ENCODE peak calls at places on chromosomes 12 and 14, in five cellular contexts. M is activated T-cell treated with anti-CD3 and anti-CD28 coated beads for 1 hour; U is choroid plexus epithelial cell; V is Peyer's patch; K is stimulated activated CD4-positive, alpha-beta T cell treated with anti-CD3 and anti-CD28 coated beads, Interleukin-12 subunit alpha, Interleukin-12 subunit beta, amount 100 ng/mL, for 4 hours. Z is an unnamed sample.

GRCh38 chr12:5789469-5789968 is 155.5 kb downstream of the ANO2 start:
- DNase-seq in M (no peak), U (no peak), V (no peak), K (no peak), Z (no peak)

GRCh38 chr12:73514672-73515071 is 1023.0 kb upstream of the ATXN7L3B start:
- DNase-seq in M (no peak), U (no peak), V (no peak), K (no peak), Z (peak)

GRCh38 chr12:66235626-66236281 is 46.7 kb downstream of the IRAK3 start:
- DNase-seq in M (no peak), U (peak), V (no peak), K (no peak), Z (no peak)

GRCh38 chr14:65361920-65362319 is 50.6 kb upstream of the FUT8 start:
- DNase-seq in M (no peak), U (peak), V (no peak), K (no peak), Z (no peak)

GRCh38 chr14:104686624-104687517 is 2.5 kb upstream of the INF2 start:
- DNase-seq in M (no peak), U (no peak), V (peak), K (no peak), Z (no peak)

GRCh38 chr12:29389295-29389919 is 8.4 kb upstream of the ERGIC2 start:
- DNase-seq in M (no peak), U (no peak), V (no peak), K (no peak), Z (no peak)

GRCh38 chr14:23009483-23009938 is 432 bp downstream of the C14orf93 start:
- DNase-seq in M (no peak), U (no peak), V (no peak), K (no peak), Z (no peak)

GRCh38 chr12:49964849-49965624 is 3.4 kb downstream of the AQP5 start:
- DNase-seq in M (no peak), U (no peak), V (no peak), K (no peak), Z (no peak)

GRCh38 chr12:64039285-64039871 is 182.7 kb downstream of the KICS2 start:
- DNase-seq in M (no peak), U (peak), V (no peak), K (no peak), Z (no peak)

GRCh38 chr14:93014038-93015023 is 91.4 kb downstream of the CHGA start:
- DNase-seq in M (no peak), U (no peak), V (no peak), K (no peak), Z (no peak)

GRCh38 chr12:48183876-48184548 is 568 bp downstream of the CCDC184 start:
- DNase-seq in M (no peak), U (no peak), V (no peak), K (no peak), Z (peak)

GRCh38 chr14:64828096-64828495 is 51.6 kb downstream of the SPTB start:
- DNase-seq in M (no peak), U (no peak), V (no peak), K (no peak), Z (no peak)

GRCh38 chr14:37588956-37589737 is 5.9 kb downstream of the FOXA1 start:
- DNase-seq in M (no peak), U (no peak), V (no peak), K (no peak), Z (no peak)

GRCh38 chr12:52212701-52213540 is 20.1 kb upstream of the KRT7 start:
- DNase-seq in M (no peak), U (no peak), V (no peak), K (no peak), Z (no peak)

GRCh38 chr14:101031186-101031585 is 127.7 kb upstream of the RTL1 start:
- DNase-seq in M (no peak), U (no peak), V (no peak), K (no peak), Z (no peak)

GRCh38 chr12:54156578-54156977 is 32.2 kb downstream of the SMUG1 start:
- DNase-seq in M (no peak), U (no peak), V (no peak), K (no peak), Z (no peak)

GRCh38 chr14:88995437-88996198 is 171.2 kb downstream of the TTC8 start:
- DNase-seq in M (no peak), U (peak), V (no peak), K (no peak), Z (no peak)

GRCh38 chr14:74988131-74988530 is 14.6 kb upstream of the EIF2B2 start:
- DNase-seq in M (no peak), U (peak), V (peak), K (no peak), Z (no peak)

GRCh38 chr12:105462336-105462735 is 131.8 kb downstream of the C12orf75 start:
- DNase-seq in M (no peak), U (no peak), V (no peak), K (no peak), Z (no peak)

GRCh38 chr14:68523994-68524725 is 268.7 kb downstream of the ZFP36L1 start:
- DNase-seq in M (no peak), U (no peak), V (no peak), K (no peak), Z (no peak)

GRCh38 chr12:66861157-66861750 is 182.4 kb upstream of the GRIP1 start:
- DNase-seq in M (peak), U (peak), V (peak), K (peak), Z (peak)

GRCh38 chr14:68824517-68825347 is 31.9 kb upstream of the ZFP36L1 start:
- DNase-seq in M (no peak), U (peak), V (peak), K (no peak), Z (peak)

GRCh38 chr14:24195186-24196070 is at the start of gene TM9SF1:
- DNase-seq in M (peak), U (peak), V (peak), K (peak), Z (peak)

GRCh38 chr12:125983784-125984510 is 918.7 kb downstream of the AACS start:
- DNase-seq in M (no peak), U (no peak), V (no peak), K (no peak), Z (peak)

GRCh38 chr12:94795053-94795452 is 144.7 kb upstream of the TMCC3 start:
- DNase-seq in M (no peak), U (no peak), V (no peak), K (no peak), Z (no peak)

GRCh38 chr12:57487055-57487596 is 742 bp upstream of the MARS1 start:
- DNase-seq in M (no peak), U (no peak), V (no peak), K (no peak), Z (no peak)

GRCh38 chr14:61145903-61146411 is 135.2 kb downstream of the TMEM30B start:
- DNase-seq in M (no peak), U (peak), V (no peak), K (no peak), Z (no peak)

GRCh38 chr12:40697566-40698257 is 5.5 kb downstream of the CNTN1 start:
- DNase-seq in M (no peak), U (no peak), V (no peak), K (no peak), Z (no peak)

Z was measured in H1.